ENCODE peak calls at places on chromosomes 6 and 20, in four cellular contexts. G is T1000; L is naive thymus-derived CD4-positive, alpha-beta T cell; H is fibroblast of lung. C is an unnamed sample.
A peak's percentile ranks its signal among the peaks of the same experiment; 100 is the strongest.

GRCh38 chr6:2853766-2854393 is 12.2 kb upstream of the SERPINB1 start:
- DNase-seq in L (peak; percentile 29), G (peak; percentile 41), H (peak; percentile 75), C (peak; percentile 82)

GRCh38 chr6:168004023-168004422 is 6.6 kb downstream of the KIF25 start:
- DNase-seq in H (no peak), L (no peak), G (no peak), C (no peak)

GRCh38 chr6:83708970-83709747 is at the start of gene SNAP91:
- DNase-seq in L (no peak), G (peak; percentile 66), H (peak; percentile 9), C (no peak)

GRCh38 chr20:56422131-56422823 is 10.2 kb downstream of the CASS4 start:
- DNase-seq in H (peak; percentile 91), L (no peak), G (no peak), C (peak; percentile 93)

GRCh38 chr6:129884211-129884610 is 23.1 kb upstream of the TMEM244 start:
- DNase-seq in H (no peak), L (no peak), G (no peak), C (no peak)

GRCh38 chr20:57484772-57485171 is 40.2 kb downstream of the CTCFL start:
- DNase-seq in H (no peak), G (no peak), L (no peak), C (no peak)

GRCh38 chr6:39214120-39214813 is 15.0 kb downstream of the KCNK5 start:
- DNase-seq in G (no peak), L (no peak), H (no peak), C (no peak)

GRCh38 chr20:2696646-2697045 is 4.1 kb downstream of the EBF4 start:
- DNase-seq in H (no peak), L (no peak), G (no peak), C (no peak)

GRCh38 chr20:33604084-33604990 is 57.8 kb upstream of the C20orf144 start:
- DNase-seq in G (no peak), L (no peak), H (no peak), C (no peak)

GRCh38 chr6:134195985-134196384 is 121.9 kb downstream of the SGK1 start:
- DNase-seq in G (no peak), H (no peak), L (no peak), C (no peak)

GRCh38 chr6:99591673-99592364 is 14.8 kb upstream of the PRDM13 start:
- DNase-seq in H (no peak), L (no peak), G (no peak), C (no peak)

GRCh38 chr6:159440907-159441703 is 251.9 kb downstream of the SOD2 start:
- DNase-seq in L (no peak), H (peak; percentile 27), G (no peak), C (no peak)

GRCh38 chr6:43076093-43076927 is at the start of gene PTK7:
- DNase-seq in L (peak; percentile 34), H (peak; percentile 63), G (peak; percentile 18), C (peak; percentile 72)

GRCh38 chr20:51083447-51083846 is 60.5 kb upstream of the KCNG1 start:
- DNase-seq in H (no peak), G (no peak), L (no peak), C (no peak)

GRCh38 chr6:107665386-107665785 is 158.7 kb downstream of the SCML4 start:
- DNase-seq in G (no peak), H (peak; percentile 75), L (no peak), C (peak; percentile 72)

GRCh38 chr6:34627296-34627695 is 69.3 kb downstream of the ILRUN start:
- DNase-seq in H (no peak), L (no peak), G (no peak), C (no peak)

GRCh38 chr20:38434310-38434741 is 802 bp downstream of the SNHG17 start:
- DNase-seq in H (peak; percentile 18), G (no peak), L (peak; percentile 42), C (no peak)

GRCh38 chr6:56744528-56744927 is 101.8 kb upstream of the DST start:
- DNase-seq in H (no peak), L (no peak), G (no peak), C (no peak)

GRCh38 chr6:129759851-129760595 is 50.0 kb upstream of the ARHGAP18 start:
- DNase-seq in G (no peak), H (no peak), L (no peak), C (no peak)

GRCh38 chr20:46703435-46703834 is 6.0 kb upstream of the SLC2A10 start:
- DNase-seq in H (no peak), G (no peak), L (no peak), C (no peak)

GRCh38 chr6:122165014-122165413 is 234.4 kb upstream of the HSF2 start:
- DNase-seq in L (no peak), H (no peak), G (no peak), C (no peak)

GRCh38 chr6:13304580-13305255 is 23.6 kb downstream of the TBC1D7 start:
- DNase-seq in H (no peak), G (no peak), L (no peak), C (no peak)

GRCh38 chr6:12271997-12272396 is 18.2 kb upstream of the EDN1 start:
- DNase-seq in G (no peak), L (no peak), H (peak; percentile 15), C (no peak)

GRCh38 chr20:32017711-32018251 is 7.5 kb downstream of the CCM2L start:
- DNase-seq in H (no peak), G (no peak), L (peak; percentile 54), C (no peak)

GRCh38 chr6:109428889-109429477 is 11.4 kb downstream of the PPIL6 start:
- DNase-seq in L (no peak), H (peak; percentile 32), G (no peak), C (no peak)

GRCh38 chr6:132065556-132065955 is 114.4 kb upstream of the CCN2 start:
- DNase-seq in L (no peak), H (peak; percentile 63), G (no peak), C (no peak)

GRCh38 chr6:100504786-100505737 is 40.3 kb upstream of the SIM1 start:
- DNase-seq in G (peak; percentile 31), H (peak; percentile 96), L (no peak), C (peak; percentile 91)

GRCh38 chr6:138734585-138734984 is 39.0 kb upstream of the CCDC28A start:
- DNase-seq in L (no peak), H (no peak), G (no peak), C (no peak)

GRCh38 chr20:62235001-62235776 is 3.1 kb upstream of the OSBPL2 start:
- DNase-seq in G (no peak), L (no peak), H (no peak), C (no peak)

C was measured in astrocyte of the spinal cord.